ENCODE peak calls at places on chromosomes 11 and 22, in four cellular contexts. C is neuronal stem cell, X is gastrocnemius medialis, M is ovary. O is an unnamed sample. For H3K4me1, the result is how much of the 10 kb centered on the place peaks cover.

GRCh38 chr11:111476961-111477360 is 35.2 kb downstream of the BTG4 start:
- DNase-seq in X (no peak), M (no peak), C (no peak), O (no peak)

GRCh38 chr11:103829596-103829995 is 206.8 kb upstream of the DDI1 start:
- DNase-seq in C (no peak), M (no peak), X (no peak), O (no peak)

GRCh38 chr11:2269601-2270321 is 627 bp downstream of the ASCL2 start:
- DNase-seq in X (no peak), M (no peak), C (no peak), O (no peak)

GRCh38 chr11:113386866-113387265 is 713 bp upstream of the ANKK1 start:
- DNase-seq in X (no peak), C (no peak), M (no peak), O (no peak)

GRCh38 chr11:62883677-62884076 is 3.0 kb downstream of the SLC3A2 start:
- DNase-seq in C (no peak), M (no peak), X (no peak), O (no peak)

GRCh38 chr11:85277693-85278092 is 349.5 kb downstream of the DLG2 start:
- DNase-seq in C (no peak), M (no peak), X (no peak), O (no peak)

GRCh38 chr11:10314199-10315072 is 9.6 kb downstream of the ADM start:
- DNase-seq in M (no peak), X (no peak), C (no peak), O (no peak)

GRCh38 chr11:70567680-70568503 is 169.6 kb downstream of the CTTN start:
- DNase-seq in C (no peak), M (peak), X (no peak), O (no peak)

GRCh38 chr11:124970925-124971324 is 16.9 kb downstream of the CCDC15 start:
- DNase-seq in C (no peak), M (no peak), X (no peak), O (no peak)

GRCh38 chr22:33579448-33580093 is 340.7 kb downstream of the LARGE1 start:
- DNase-seq in M (no peak), C (peak), X (peak), O (no peak)

GRCh38 chr22:33575041-33575440 is 345.2 kb downstream of the LARGE1 start:
- DNase-seq in M (no peak), C (no peak), X (no peak), O (no peak)

GRCh38 chr22:33576205-33576604 is 344.1 kb downstream of the LARGE1 start:
- DNase-seq in M (no peak), X (no peak), C (no peak), O (no peak)

GRCh38 chr22:33577862-33578411 is 342.3 kb downstream of the LARGE1 start:
- DNase-seq in X (no peak), C (no peak), M (no peak), O (no peak)

GRCh38 chr22:33578752-33579151 is 341.5 kb downstream of the LARGE1 start:
- DNase-seq in C (no peak), M (no peak), X (no peak), O (no peak)
- H3K4me1 ChIP-seq in C (under half), M (under half), X (under half), O (under half)

GRCh38 chr11:19718976-19719375 is 6.3 kb downstream of the NAV2 start:
- DNase-seq in C (no peak), X (no peak), M (no peak), O (no peak)
- H3K4me1 ChIP-seq in C (under half), X (under half), M (under half), O (under half)

GRCh38 chr22:45314789-45315188 is 5.1 kb downstream of the FAM118A start:
- DNase-seq in C (no peak), X (no peak), M (no peak), O (no peak)
- H3K4me1 ChIP-seq in C (under half), X (half or more), M (under half), O (half or more)

GRCh38 chr22:20517422-20517821 is 10.0 kb downstream of the MED15 start:
- DNase-seq in M (no peak), X (no peak), C (no peak), O (no peak)
- H3K4me1 ChIP-seq in M (under half), X (under half), C (under half), O (under half)

DNA sequence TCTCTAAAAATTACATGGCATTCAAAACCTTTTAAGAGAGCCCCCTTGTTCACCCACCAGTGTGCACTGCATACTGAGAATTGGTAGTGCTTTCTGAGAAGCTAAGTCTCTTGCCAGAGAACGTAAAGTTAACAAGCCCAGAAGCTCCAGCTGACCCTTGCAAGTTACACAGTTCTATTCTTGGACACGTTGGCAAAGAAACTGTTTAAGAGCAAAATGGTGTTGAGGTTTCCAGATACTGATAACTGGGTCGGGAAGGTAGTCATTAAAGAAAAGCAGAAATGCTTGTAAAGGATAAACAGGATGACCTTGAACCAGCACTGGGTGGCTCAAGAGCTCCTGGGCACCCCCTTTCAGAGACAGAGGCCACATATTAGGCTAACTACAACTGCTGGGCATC is 284.8 kb downstream of the CADM1 start:
- DNase-seq in M (no peak), C (no peak), X (no peak), O (no peak)
- H3K4me1 ChIP-seq in M (under half), C (under half), X (under half), O (under half)

GRCh38 chr22:50546326-50547230 is 879 bp downstream of the KLHDC7B start:
- DNase-seq in X (no peak), C (no peak), M (no peak), O (no peak)
- H3K4me1 ChIP-seq in X (under half), C (under half), M (under half), O (under half)

DNA sequence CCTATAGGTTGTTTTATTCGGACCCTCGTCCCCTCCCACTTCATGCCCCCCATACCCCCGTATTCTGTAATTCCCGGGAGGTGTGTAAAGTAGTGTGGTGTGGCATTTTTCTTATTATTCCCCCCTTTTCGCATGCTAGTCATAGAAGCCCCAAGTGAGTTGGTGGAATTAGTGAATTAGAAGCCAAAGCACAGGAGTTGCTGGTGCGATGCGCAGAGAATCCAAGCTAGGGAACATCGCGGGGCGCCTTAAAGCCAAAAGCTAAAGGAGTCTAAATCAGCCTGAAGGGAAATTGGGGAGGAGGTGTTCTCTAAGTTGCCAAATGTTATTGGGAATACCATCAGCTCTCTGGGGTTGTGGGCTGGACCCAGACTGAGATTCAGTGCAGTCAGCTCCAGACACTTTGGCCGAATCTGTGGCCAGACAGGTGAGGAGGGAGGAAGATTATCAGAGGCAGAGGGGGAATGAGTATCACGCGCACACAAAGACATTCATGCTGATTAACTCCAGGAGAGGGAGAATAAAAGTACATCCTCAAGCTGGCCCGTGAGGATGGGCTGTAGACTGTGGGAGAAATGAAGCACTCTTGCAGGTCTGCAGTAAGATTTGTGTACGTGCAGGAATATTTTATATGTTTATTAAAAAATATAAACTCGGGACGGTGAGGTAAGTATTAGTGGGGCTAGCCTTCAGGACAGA is 102.8 kb upstream of the HSD17B12 start:
- DNase-seq in C (no peak), X (no peak), M (no peak), O (no peak)
- H3K4me1 ChIP-seq in C (under half), X (half or more), M (under half), O (under half)

GRCh38 chr22:19103881-19104821 is 18.1 kb downstream of the DGCR2 start:
- DNase-seq in C (no peak), M (no peak), X (peak), O (no peak)
- H3K4me1 ChIP-seq in C (under half), M (under half), X (half or more), O (under half)

GRCh38 chr22:30314918-30315317 is 11.8 kb downstream of the TBC1D10A start:
- DNase-seq in X (no peak), C (no peak), M (no peak), O (no peak)
- H3K4me1 ChIP-seq in X (under half), C (under half), M (half or more), O (half or more)

DNA sequence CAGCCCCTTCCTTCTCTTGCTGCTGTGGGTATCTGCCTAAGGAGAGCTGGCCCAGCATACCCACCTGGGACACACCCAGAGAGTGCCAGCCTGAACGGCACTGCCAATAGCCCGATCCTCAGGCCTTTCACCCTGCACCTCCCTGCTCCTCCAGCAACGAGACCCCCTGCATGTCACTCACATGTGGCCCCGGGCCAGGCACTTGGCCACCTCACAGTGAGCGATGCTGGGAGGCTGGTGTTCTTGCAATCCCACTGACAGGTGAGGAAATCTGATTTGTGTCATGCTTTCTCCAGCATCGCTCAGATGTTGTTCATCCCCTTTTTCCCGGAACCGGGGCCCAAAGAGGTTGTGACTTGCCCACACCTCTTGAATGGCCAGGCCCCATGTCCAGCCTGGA is 20.5 kb downstream of the DAGLA start:
- DNase-seq in M (no peak), C (no peak), X (no peak), O (no peak)
- H3K4me1 ChIP-seq in M (under half), C (under half), X (half or more), O (under half)

O was measured in thoracic aorta.